ENCODE peak calls at places on chromosomes 1 and 21, in five cellular contexts. U is ovary, C is endothelial cell of umbilical vein, M is GOT3, A is tibial artery. R is an unnamed sample.

GRCh38 chr1:27117733-27118439 is 37.0 kb downstream of the SLC9A1 start:
- DNase-seq in U (no peak), C (no peak), M (no peak), A (no peak), R (no peak)

GRCh38 chr1:154874465-154874864 is 4.4 kb upstream of the KCNN3 start:
- DNase-seq in U (no peak), C (no peak), M (no peak), A (no peak), R (no peak)

GRCh38 chr1:160494620-160495019 is 28.4 kb downstream of the SLAMF6 start:
- DNase-seq in U (no peak), C (no peak), M (no peak), A (no peak), R (no peak)

GRCh38 chr1:20361805-20362381 is 71.2 kb downstream of the VWA5B1 start:
- DNase-seq in U (peak), C (peak), M (no peak), A (no peak), R (no peak)

GRCh38 chr1:226095286-226095685 is 32.8 kb downstream of the H3-3A start:
- DNase-seq in U (no peak), C (no peak), M (no peak), A (no peak), R (no peak)

GRCh38 chr21:43306911-43307676 is 119.8 kb downstream of the SIK1 start:
- DNase-seq in U (peak), C (no peak), M (no peak), A (no peak), R (no peak)

GRCh38 chr1:1550591-1551432 is 10.4 kb upstream of the TMEM240 start:
- DNase-seq in U (no peak), C (no peak), M (no peak), A (no peak), R (no peak)

GRCh38 chr21:40200962-40201361 is 333.7 kb downstream of the PCP4 start:
- DNase-seq in U (no peak), C (no peak), M (no peak), A (no peak), R (peak)

GRCh38 chr1:200891774-200892157 is 2.9 kb upstream of the INAVA start:
- DNase-seq in U (no peak), C (no peak), M (no peak), A (no peak), R (no peak)

GRCh38 chr1:175232335-175232734 is 39.8 kb upstream of the KIAA0040 start:
- DNase-seq in U (no peak), C (no peak), M (no peak), A (no peak), R (no peak)

GRCh38 chr1:228150458-228151169 is 884 bp downstream of the GJC2 start:
- DNase-seq in U (peak), C (no peak), M (peak), A (peak), R (peak)

GRCh38 chr1:221794079-221794670 is 52.3 kb upstream of the DUSP10 start:
- DNase-seq in U (no peak), C (no peak), M (no peak), A (no peak), R (no peak)

GRCh38 chr21:37530901-37531351 is 164.4 kb downstream of the DYRK1A start:
- DNase-seq in U (no peak), C (no peak), M (no peak), A (no peak), R (no peak)

GRCh38 chr1:82565546-82565945 is 764.8 kb downstream of the ADGRL2 start:
- DNase-seq in U (no peak), C (peak), M (no peak), A (no peak), R (peak)

GRCh38 chr1:227919916-227920315 is 27.8 kb downstream of the WNT9A start:
- DNase-seq in U (no peak), C (no peak), M (no peak), A (no peak), R (no peak)

GRCh38 chr1:31761883-31762282 is 2.3 kb downstream of the ADGRB2 start:
- DNase-seq in U (no peak), C (no peak), M (no peak), A (no peak), R (no peak)

GRCh38 chr1:77407738-77408375 is 126.0 kb downstream of the AK5 start:
- DNase-seq in U (no peak), C (peak), M (no peak), A (no peak), R (no peak)

GRCh38 chr1:21168444-21168843 is 8.3 kb downstream of the EIF4G3 start:
- DNase-seq in U (no peak), C (no peak), M (no peak), A (no peak), R (no peak)

GRCh38 chr1:179090522-179090921 is 8.7 kb downstream of the TOR3A start:
- DNase-seq in U (no peak), C (no peak), M (no peak), A (no peak), R (no peak)

GRCh38 chr1:17475729-17476128 is 36.3 kb upstream of the RCC2 start:
- DNase-seq in U (no peak), C (no peak), M (no peak), A (no peak), R (no peak)

GRCh38 chr21:33116669-33117267 is 46.8 kb downstream of the OLIG1 start:
- DNase-seq in U (no peak), C (no peak), M (no peak), A (no peak), R (no peak)

GRCh38 chr1:177873238-177873637 is 96.6 kb downstream of the SEC16B start:
- DNase-seq in U (no peak), C (peak), M (no peak), A (no peak), R (no peak)

GRCh38 chr1:44300882-44301281 is 54.2 kb downstream of the ERI3 start:
- DNase-seq in U (no peak), C (no peak), M (no peak), A (no peak), R (no peak)

R was measured in tibial nerve.